ENCODE peak calls at places on chromosomes 13 and 19, in four cellular contexts. J is left ventricle myocardium inferior, X is SJCRH30, G is Peyer's patch. B is an unnamed sample. For H3K4me1, the result is how much of the 10 kb centered on the place peaks cover.

GRCh38 chr13:85725433-85725832 is 73.8 kb downstream of the SLITRK6 start:
- DNase-seq in J (no peak), X (no peak), G (no peak), B (no peak)

GRCh38 chr19:35689836-35690235 is 14.5 kb upstream of the ZBTB32 start:
- DNase-seq in J (no peak), X (no peak), G (no peak), B (no peak)

GRCh38 chr13:35781044-35781443 is 304.6 kb upstream of the MAB21L1 start:
- DNase-seq in J (no peak), X (peak), G (no peak), B (no peak)

GRCh38 chr19:40862785-40863184 is 12.5 kb upstream of the CYP2A6 start:
- DNase-seq in J (no peak), X (no peak), G (no peak), B (no peak)

GRCh38 chr19:1492474-1493006 is 1.6 kb downstream of the REEP6 start:
- DNase-seq in J (no peak), X (no peak), G (peak), B (no peak)

GRCh38 chr19:18274776-18275356 is 614 bp upstream of the IQCN start:
- DNase-seq in J (peak), X (peak), G (peak), B (no peak)

GRCh38 chr19:11482384-11483050 is 1.7 kb upstream of the ELAVL3 start:
- DNase-seq in J (peak), X (no peak), G (peak), B (peak)

GRCh38 chr19:11624064-11624463 is 26.8 kb downstream of the ZNF627 start:
- DNase-seq in J (no peak), X (no peak), G (no peak), B (peak)

GRCh38 chr19:50823389-50824042 is at the start of gene KLK1:
- DNase-seq in J (no peak), X (peak), G (peak), B (no peak)

GRCh38 chr13:38308736-38309135 is 40.9 kb upstream of the UFM1 start:
- DNase-seq in J (no peak), X (no peak), G (no peak), B (no peak)

GRCh38 chr13:19967619-19968018 is 9.1 kb downstream of the ZMYM2 start:
- DNase-seq in J (no peak), X (no peak), G (no peak), B (no peak)

GRCh38 chr13:97921146-97921776 is 32.2 kb upstream of the IPO5 start:
- DNase-seq in J (no peak), X (no peak), G (no peak), B (no peak)

GRCh38 chr13:50081106-50081898 is 66.1 kb downstream of the KCNRG start:
- DNase-seq in J (peak), X (peak), G (peak), B (peak)

GRCh38 chr19:964116-964520 is 20.0 kb upstream of the WDR18 start:
- DNase-seq in J (no peak), X (peak), G (no peak), B (no peak)

GRCh38 chr13:21326155-21327030 is 132.7 kb downstream of the ZDHHC20 start:
- DNase-seq in J (no peak), X (no peak), G (no peak), B (no peak)

GRCh38 chr19:32316034-32316433 is 29.4 kb upstream of the ZNF507 start:
- DNase-seq in J (no peak), X (no peak), G (no peak), B (peak)

GRCh38 chr13:82905071-82905470 is 977.2 kb downstream of the SLITRK1 start:
- DNase-seq in J (no peak), X (no peak), G (no peak), B (no peak)

GRCh38 chr19:11576186-11576585 is 1.3 kb downstream of the ACP5 start:
- DNase-seq in J (no peak), X (no peak), G (no peak), B (no peak)

GRCh38 chr19:4369109-4369887 is 25.9 kb downstream of the MPND start:
- DNase-seq in J (peak), X (no peak), G (peak), B (no peak)

DNA sequence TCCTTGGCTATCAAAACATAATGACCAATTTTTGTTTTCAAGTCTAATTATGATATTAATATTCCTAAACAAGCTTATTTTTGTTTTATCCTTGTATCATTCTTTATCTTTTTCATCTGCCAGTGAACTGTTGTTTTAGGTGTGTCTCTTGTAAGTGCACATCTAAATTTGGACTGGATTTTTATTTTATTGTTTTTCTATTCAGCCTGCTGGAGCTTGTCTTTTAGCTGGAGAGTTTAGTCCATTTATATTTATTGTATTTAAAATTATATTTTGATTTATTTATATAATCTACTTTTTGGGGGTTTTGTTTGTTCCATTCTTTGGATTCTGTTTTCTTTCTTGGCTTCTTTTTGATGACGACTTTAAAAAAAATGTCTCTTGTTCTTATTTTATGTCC is 159.0 kb downstream of the PCCA start:
- DNase-seq in J (no peak), X (no peak), G (no peak), B (no peak)
- H3K4me3 ChIP-seq in J (no peak), X (no peak), G (no peak), B (no peak)

GRCh38 chr19:16330368-16330801 is 5.8 kb downstream of the KLF2 start:
- DNase-seq in J (peak), X (peak), G (peak), B (no peak)
- H3K4me1 ChIP-seq in J (half or more), X (under half), G (under half), B (under half)

GRCh38 chr19:47228937-47229673 is 1.9 kb downstream of the BBC3 start:
- DNase-seq in J (no peak), X (no peak), G (no peak), B (no peak)
- H3K4me3 ChIP-seq in J (peak), X (no peak), G (peak), B (peak)

GRCh38 chr19:5908773-5909442 is 4.2 kb downstream of the VMAC start:
- DNase-seq in J (no peak), X (peak), G (peak), B (no peak)

GRCh38 chr19:5910638-5910907 is 3.5 kb upstream of the CAPS start:
- DNase-seq in J (no peak), X (no peak), G (no peak), B (no peak)

GRCh38 chr19:5905072-5905778 is 553 bp downstream of the VMAC start:
- DNase-seq in J (no peak), X (no peak), G (peak), B (no peak)

GRCh38 chr19:5904302-5905071 is at the start of gene VMAC:
- DNase-seq in J (peak), X (peak), G (peak), B (peak)

GRCh38 chr19:5907216-5907615 is 2.5 kb downstream of the VMAC start:
- DNase-seq in J (no peak), X (no peak), G (no peak), B (peak)
- H3K4me1 ChIP-seq in J (under half), X (under half), G (under half), B (under half)

DNA sequence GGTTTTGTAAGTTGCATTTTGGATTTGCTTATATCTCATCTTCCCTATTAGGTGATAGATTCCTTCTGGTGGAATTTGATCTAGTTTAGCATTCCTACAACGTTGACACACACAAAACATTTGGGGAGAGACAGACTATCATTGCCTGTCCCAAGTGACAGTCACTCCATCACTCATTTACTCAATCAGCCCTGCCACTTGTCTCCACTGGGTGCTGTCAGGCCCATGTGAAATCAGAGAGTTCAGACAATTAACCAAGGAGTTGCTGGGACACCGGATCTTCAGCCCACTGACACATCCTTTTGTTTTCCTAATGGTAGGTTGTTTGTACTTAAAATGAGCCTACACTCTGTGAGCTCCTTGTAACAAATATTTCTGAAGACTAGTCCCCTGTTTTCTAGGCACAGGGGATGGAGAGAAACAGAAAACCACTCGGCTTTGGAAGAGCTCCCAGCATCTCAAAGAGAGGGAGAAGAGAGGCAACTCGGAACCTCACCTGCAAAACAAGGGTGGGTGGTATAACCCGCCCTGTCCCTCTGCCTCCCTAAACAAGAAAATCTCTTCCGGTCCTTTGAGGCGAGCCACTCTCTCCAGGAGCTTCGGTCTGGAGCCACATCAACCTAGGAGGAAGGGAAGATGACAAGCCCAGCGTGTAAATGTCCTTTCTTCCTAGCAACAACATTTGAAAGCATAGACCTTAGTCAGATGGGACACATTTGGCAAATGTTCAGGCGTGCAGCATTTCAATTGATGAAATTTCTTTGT is 440.9 kb upstream of the KLF12 start:
- DNase-seq in J (no peak), X (peak), G (no peak), B (no peak)
- H3K4me3 ChIP-seq in J (peak), X (peak), G (peak), B (peak)

GRCh38 chr13:40342461-40342860 is 324.0 kb downstream of the FOXO1 start:
- DNase-seq in J (no peak), X (no peak), G (no peak), B (no peak)

GRCh38 chr13:40343550-40344269 is 322.7 kb downstream of the FOXO1 start:
- DNase-seq in J (no peak), X (no peak), G (no peak), B (no peak)

GRCh38 chr13:40341501-40341900 is 324.9 kb downstream of the FOXO1 start:
- DNase-seq in J (no peak), X (peak), G (no peak), B (no peak)

GRCh38 chr13:40344270-40345148 is 321.9 kb downstream of the FOXO1 start:
- DNase-seq in J (no peak), X (no peak), G (no peak), B (no peak)

DNA sequence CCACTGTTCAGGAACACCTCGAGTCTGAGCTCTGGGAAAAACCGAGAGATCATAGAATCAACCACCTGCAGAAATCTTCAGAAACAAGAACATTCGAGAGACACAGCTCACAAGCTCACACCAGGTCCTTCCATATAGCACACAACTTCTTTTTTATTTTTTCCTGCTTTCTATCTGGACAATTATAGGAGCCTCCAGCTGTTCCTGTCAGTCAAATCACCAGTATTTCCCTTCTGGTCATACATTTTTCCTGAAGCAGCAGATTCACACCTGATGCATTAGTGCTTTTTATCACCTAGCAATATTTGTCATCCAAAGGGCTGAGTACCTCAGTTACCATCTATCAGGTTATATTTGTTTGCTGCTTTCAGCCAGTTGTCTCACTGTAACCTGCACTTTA is 323.5 kb downstream of the FOXO1 start:
- DNase-seq in J (no peak), X (peak), G (no peak), B (no peak)
- H3K4me1 ChIP-seq in J (under half), X (under half), G (under half), B (under half)

GRCh38 chr19:10087296-10088061 is 1.4 kb downstream of the SHFL start:
- DNase-seq in J (no peak), X (no peak), G (no peak), B (no peak)
- H3K4me3 ChIP-seq in J (peak), X (no peak), G (peak), B (peak)

GRCh38 chr19:7919681-7920519 is at the start of gene SNAPC2:
- DNase-seq in J (peak), X (peak), G (peak), B (peak)
- H3K4me1 ChIP-seq in J (half or more), X (under half), G (under half), B (half or more)

GRCh38 chr19:14494451-14494850 is 1.5 kb downstream of the GIPC1 start:
- DNase-seq in J (no peak), X (no peak), G (no peak), B (no peak)
- H3K4me3 ChIP-seq in J (peak), X (no peak), G (peak), B (peak)

DNA sequence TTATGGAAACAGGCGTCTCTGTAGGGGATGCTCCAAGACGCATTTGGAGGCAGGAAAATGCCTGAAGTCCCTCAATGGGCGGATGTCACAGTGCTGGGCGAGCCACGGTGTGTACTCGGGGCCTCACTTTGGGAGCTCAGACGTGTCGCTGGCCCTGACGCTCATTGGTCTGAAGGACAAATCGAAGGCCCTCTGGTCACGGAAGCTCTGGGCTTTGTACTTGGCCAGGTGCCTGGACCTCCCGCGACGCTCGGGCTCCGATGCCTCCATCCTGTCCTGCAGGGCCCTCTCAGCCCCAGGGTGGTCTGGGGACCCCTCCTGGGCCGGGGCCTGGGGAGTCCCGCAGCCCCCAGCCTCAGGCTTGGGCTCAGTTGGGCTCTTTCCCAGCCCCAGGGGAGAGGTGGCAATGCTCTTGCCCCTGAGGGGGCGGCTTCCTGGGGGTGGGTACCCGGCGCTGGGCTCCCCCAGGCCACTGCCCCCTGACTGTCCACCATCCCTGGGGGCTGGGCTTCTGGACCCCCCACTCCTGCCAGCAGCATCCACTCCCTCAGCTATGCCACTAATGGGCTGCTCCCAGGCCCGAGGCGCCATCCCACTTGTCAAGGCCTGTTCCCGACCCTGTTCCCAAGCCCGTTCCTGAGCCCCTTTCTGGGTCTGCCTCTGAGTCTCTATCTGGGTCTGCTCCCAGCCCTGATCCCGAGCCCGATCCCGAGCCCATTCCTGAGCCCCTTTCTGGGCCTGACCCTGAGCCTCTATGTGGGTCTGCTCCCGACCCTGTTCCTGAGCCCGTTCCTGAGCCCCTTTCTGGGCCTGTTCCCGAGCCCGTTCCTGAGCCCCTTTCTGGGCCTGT is 39.5 kb upstream of the GRTP1 start:
- DNase-seq in J (no peak), X (peak), G (peak), B (no peak)
- H3K4me1 ChIP-seq in J (half or more), X (under half), G (under half), B (under half)

B was measured in A673.